ENCODE peak calls at places on chromosomes 7 and 10, in five cellular contexts. One of them, this sample, is unnamed.

GRCh38 chr10:72375173-72375572 is 20.5 kb upstream of the DNAJB12 start:
- DNase-seq in fibroblast of mammary gland: no peak
- DNase-seq in BJ: no peak
- DNase-seq in psoas muscle: no peak
- DNase-seq in lower lobe of right lung: no peak
- DNase-seq in this sample: no peak

GRCh38 chr10:114504769-114505579 is 100.7 kb upstream of the AFAP1L2 start:
- DNase-seq in fibroblast of mammary gland: peak
- DNase-seq in BJ: peak
- DNase-seq in psoas muscle: no peak
- DNase-seq in lower lobe of right lung: no peak
- DNase-seq in this sample: no peak

GRCh38 chr7:117489911-117490310 is 10.1 kb downstream of the CFTR start:
- DNase-seq in fibroblast of mammary gland: no peak
- DNase-seq in BJ: no peak
- DNase-seq in psoas muscle: no peak
- DNase-seq in lower lobe of right lung: no peak
- DNase-seq in this sample: no peak

GRCh38 chr10:126734957-126735356 is 64.5 kb upstream of the C10orf90 start:
- DNase-seq in fibroblast of mammary gland: peak
- DNase-seq in BJ: no peak
- DNase-seq in psoas muscle: no peak
- DNase-seq in lower lobe of right lung: no peak
- DNase-seq in this sample: no peak

GRCh38 chr7:144821069-144821468 is 14.8 kb downstream of the TPK1 start:
- DNase-seq in fibroblast of mammary gland: no peak
- DNase-seq in BJ: no peak
- DNase-seq in psoas muscle: no peak
- DNase-seq in lower lobe of right lung: no peak
- DNase-seq in this sample: no peak

GRCh38 chr10:128629111-128630096 is 503.2 kb upstream of the MKI67 start:
- DNase-seq in fibroblast of mammary gland: peak
- DNase-seq in BJ: no peak
- DNase-seq in psoas muscle: no peak
- DNase-seq in lower lobe of right lung: no peak
- DNase-seq in this sample: peak

GRCh38 chr7:142669074-142669654 is 80.1 kb upstream of the PRSS1 start:
- DNase-seq in fibroblast of mammary gland: peak
- DNase-seq in BJ: no peak
- DNase-seq in psoas muscle: no peak
- DNase-seq in lower lobe of right lung: no peak
- DNase-seq in this sample: no peak

GRCh38 chr7:107742678-107743566 is 1.0 kb upstream of the CBLL1 start:
- DNase-seq in fibroblast of mammary gland: no peak
- DNase-seq in BJ: no peak
- DNase-seq in psoas muscle: peak
- DNase-seq in lower lobe of right lung: peak
- DNase-seq in this sample: peak

GRCh38 chr10:17232276-17232987 is 4.4 kb downstream of the VIM start:
- DNase-seq in fibroblast of mammary gland: peak
- DNase-seq in BJ: no peak
- DNase-seq in psoas muscle: no peak
- DNase-seq in lower lobe of right lung: no peak
- DNase-seq in this sample: no peak

GRCh38 chr10:16822726-16823360 is 5.6 kb upstream of the RSU1 start:
- DNase-seq in fibroblast of mammary gland: no peak
- DNase-seq in BJ: no peak
- DNase-seq in psoas muscle: no peak
- DNase-seq in lower lobe of right lung: no peak
- DNase-seq in this sample: no peak

GRCh38 chr7:137245890-137246289 is 97.6 kb downstream of the PTN start:
- DNase-seq in fibroblast of mammary gland: peak
- DNase-seq in BJ: no peak
- DNase-seq in psoas muscle: no peak
- DNase-seq in lower lobe of right lung: no peak
- DNase-seq in this sample: no peak

GRCh38 chr10:74642901-74643585 is 183.4 kb upstream of the KAT6B start:
- DNase-seq in fibroblast of mammary gland: no peak
- DNase-seq in BJ: no peak
- DNase-seq in psoas muscle: no peak
- DNase-seq in lower lobe of right lung: no peak
- DNase-seq in this sample: no peak

GRCh38 chr7:45708046-45708950 is 134.1 kb downstream of the ADCY1 start:
- DNase-seq in fibroblast of mammary gland: no peak
- DNase-seq in BJ: no peak
- DNase-seq in psoas muscle: no peak
- DNase-seq in lower lobe of right lung: no peak
- DNase-seq in this sample: no peak

GRCh38 chr7:26705567-26705966 is 158.8 kb downstream of the SKAP2 start:
- DNase-seq in fibroblast of mammary gland: peak
- DNase-seq in BJ: peak
- DNase-seq in psoas muscle: no peak
- DNase-seq in lower lobe of right lung: no peak
- DNase-seq in this sample: no peak

GRCh38 chr7:88072036-88072714 is 138.1 kb downstream of the ADAM22 start:
- DNase-seq in fibroblast of mammary gland: no peak
- DNase-seq in BJ: no peak
- DNase-seq in psoas muscle: no peak
- DNase-seq in lower lobe of right lung: no peak
- DNase-seq in this sample: no peak

GRCh38 chr10:114404171-114405010 is at the start of gene AFAP1L2:
- DNase-seq in fibroblast of mammary gland: no peak
- DNase-seq in BJ: no peak
- DNase-seq in psoas muscle: peak
- DNase-seq in lower lobe of right lung: no peak
- DNase-seq in this sample: no peak

GRCh38 chr7:22173884-22174573 is 182.9 kb downstream of the RAPGEF5 start:
- DNase-seq in fibroblast of mammary gland: no peak
- DNase-seq in BJ: no peak
- DNase-seq in psoas muscle: no peak
- DNase-seq in lower lobe of right lung: no peak
- DNase-seq in this sample: no peak

GRCh38 chr10:57593983-57594573 is 673.6 kb downstream of the IPMK start:
- DNase-seq in fibroblast of mammary gland: no peak
- DNase-seq in BJ: no peak
- DNase-seq in psoas muscle: no peak
- DNase-seq in lower lobe of right lung: no peak
- DNase-seq in this sample: no peak
- TF ChIP-seq CTCF in fibroblast of mammary gland: peak
- TF ChIP-seq CTCF in BJ: no peak
- TF ChIP-seq CTCF in psoas muscle: no peak
- TF ChIP-seq CTCF in lower lobe of right lung: no peak
- TF ChIP-seq CTCF in this sample: no peak

GRCh38 chr10:132028706-132029105 is 37.0 kb upstream of the JAKMIP3 start:
- DNase-seq in fibroblast of mammary gland: no peak
- DNase-seq in BJ: no peak
- DNase-seq in psoas muscle: no peak
- DNase-seq in lower lobe of right lung: no peak
- DNase-seq in this sample: no peak

GRCh38 chr10:132027423-132027983 is 38.2 kb upstream of the JAKMIP3 start:
- DNase-seq in fibroblast of mammary gland: peak
- DNase-seq in BJ: no peak
- DNase-seq in psoas muscle: no peak
- DNase-seq in lower lobe of right lung: no peak
- DNase-seq in this sample: no peak

GRCh38 chr10:132035476-132035875 is 30.3 kb upstream of the JAKMIP3 start:
- DNase-seq in fibroblast of mammary gland: no peak
- DNase-seq in BJ: no peak
- DNase-seq in psoas muscle: no peak
- DNase-seq in lower lobe of right lung: no peak
- DNase-seq in this sample: no peak

GRCh38 chr10:132033632-132034031 is 32.1 kb upstream of the JAKMIP3 start:
- DNase-seq in fibroblast of mammary gland: no peak
- DNase-seq in BJ: no peak
- DNase-seq in psoas muscle: no peak
- DNase-seq in lower lobe of right lung: no peak
- DNase-seq in this sample: no peak

DNA sequence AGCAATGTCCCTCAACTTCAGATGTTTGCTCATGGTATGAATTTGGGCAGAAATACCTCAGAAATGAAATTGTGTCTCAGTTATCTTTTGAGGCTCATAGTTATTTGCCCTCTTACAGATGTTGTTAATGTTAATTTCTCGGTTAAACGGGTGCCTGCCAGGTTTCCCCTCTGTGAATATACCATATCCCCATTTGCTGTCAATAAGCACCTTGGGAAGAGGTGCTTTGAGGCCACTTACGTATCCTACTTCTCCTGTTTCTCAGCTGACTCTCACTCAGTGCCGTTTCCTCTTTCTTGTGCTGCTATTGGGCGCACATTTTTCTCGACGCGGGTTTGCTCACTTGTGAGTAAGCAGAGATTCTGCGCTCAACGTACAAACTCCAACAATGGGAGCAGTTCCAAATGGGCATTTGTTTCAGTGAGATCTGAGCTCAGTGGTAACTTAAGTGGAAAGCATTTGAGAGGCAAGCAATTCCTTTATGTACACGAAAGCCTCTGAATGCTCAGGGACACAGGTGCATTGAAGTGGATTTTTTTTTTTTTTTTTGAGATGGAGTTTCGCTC is 34.8 kb upstream of the JAKMIP3 start:
- DNase-seq in fibroblast of mammary gland: no peak
- DNase-seq in BJ: no peak
- DNase-seq in psoas muscle: no peak
- DNase-seq in lower lobe of right lung: no peak
- DNase-seq in this sample: no peak
- H3K4me3 ChIP-seq in fibroblast of mammary gland: no peak
- H3K4me3 ChIP-seq in BJ: no peak
- H3K4me3 ChIP-seq in psoas muscle: no peak
- H3K4me3 ChIP-seq in lower lobe of right lung: no peak
- H3K4me3 ChIP-seq in this sample: no peak

DNA sequence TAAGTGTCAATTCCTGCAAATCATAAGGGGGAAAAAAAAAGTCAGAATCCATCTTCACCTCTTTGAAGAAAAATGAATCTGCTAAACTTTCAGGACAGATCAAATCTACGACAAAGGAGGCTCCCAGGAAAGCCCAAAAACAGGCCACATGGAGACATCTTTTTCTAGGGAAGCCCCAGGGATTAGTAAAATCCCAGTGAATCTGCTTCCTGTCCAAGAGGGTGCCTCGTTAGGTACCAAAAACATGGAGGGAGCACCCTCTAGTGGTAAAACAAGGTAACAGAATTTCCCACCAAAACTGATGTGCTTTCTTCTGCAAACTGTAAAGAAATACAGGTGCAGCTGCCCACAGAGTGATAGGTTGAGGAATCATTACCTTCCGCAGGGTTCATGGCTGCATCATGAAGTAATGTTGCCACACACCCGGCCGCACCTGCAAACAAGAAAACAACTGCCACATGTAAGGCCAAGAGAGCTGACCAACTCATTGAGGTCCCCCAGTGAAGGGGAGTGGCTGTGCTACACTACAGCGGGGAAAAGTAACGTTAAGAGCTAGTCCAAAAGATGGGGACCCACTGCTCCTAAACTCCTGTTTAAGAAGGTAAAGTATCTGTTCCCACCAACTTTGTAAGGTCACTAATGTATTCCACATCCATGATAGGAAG is 7.9 kb downstream of the SLC25A28 start:
- DNase-seq in fibroblast of mammary gland: peak
- DNase-seq in BJ: no peak
- DNase-seq in psoas muscle: no peak
- DNase-seq in lower lobe of right lung: no peak
- DNase-seq in this sample: no peak
- TF ChIP-seq CTCF in fibroblast of mammary gland: peak
- TF ChIP-seq CTCF in BJ: peak
- TF ChIP-seq CTCF in psoas muscle: peak
- TF ChIP-seq CTCF in lower lobe of right lung: peak
- TF ChIP-seq CTCF in this sample: peak

GRCh38 chr10:92593553-92594046 is 670 bp downstream of the KIF11 start:
- DNase-seq in fibroblast of mammary gland: no peak
- DNase-seq in BJ: no peak
- DNase-seq in psoas muscle: no peak
- DNase-seq in lower lobe of right lung: no peak
- DNase-seq in this sample: no peak

GRCh38 chr10:92594194-92594593 is 1.3 kb downstream of the KIF11 start:
- DNase-seq in fibroblast of mammary gland: no peak
- DNase-seq in BJ: no peak
- DNase-seq in psoas muscle: no peak
- DNase-seq in lower lobe of right lung: no peak
- DNase-seq in this sample: no peak

GRCh38 chr10:92598321-92598720 is 5.4 kb downstream of the KIF11 start:
- DNase-seq in fibroblast of mammary gland: peak
- DNase-seq in BJ: no peak
- DNase-seq in psoas muscle: no peak
- DNase-seq in lower lobe of right lung: no peak
- DNase-seq in this sample: no peak

GRCh38 chr10:92592761-92593552 is at the start of gene KIF11:
- DNase-seq in fibroblast of mammary gland: peak
- DNase-seq in BJ: peak
- DNase-seq in psoas muscle: peak
- DNase-seq in lower lobe of right lung: peak
- DNase-seq in this sample: peak

DNA sequence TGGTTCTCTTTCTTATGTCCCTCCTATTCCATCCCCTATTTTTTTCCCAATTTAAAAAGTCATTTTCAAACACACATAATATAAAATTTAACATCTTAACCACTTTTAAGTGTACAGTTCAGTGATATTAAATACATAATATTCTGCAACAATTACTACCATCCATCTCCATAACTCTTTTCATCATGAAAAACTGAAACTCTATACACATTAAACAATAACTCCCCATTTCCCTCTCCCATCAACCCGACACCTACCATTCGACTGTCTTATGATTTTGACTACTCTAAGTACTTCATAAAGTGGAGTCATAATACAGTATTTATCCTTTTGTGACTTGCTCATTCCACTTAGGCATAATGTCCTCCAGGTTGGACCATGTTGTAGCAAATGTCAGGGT is 2.6 kb downstream of the KIF11 start:
- DNase-seq in fibroblast of mammary gland: no peak
- DNase-seq in BJ: no peak
- DNase-seq in psoas muscle: no peak
- DNase-seq in lower lobe of right lung: no peak
- DNase-seq in this sample: no peak
- H3K4me3 ChIP-seq in fibroblast of mammary gland: no peak
- H3K4me3 ChIP-seq in BJ: no peak
- H3K4me3 ChIP-seq in psoas muscle: no peak
- H3K4me3 ChIP-seq in lower lobe of right lung: no peak
- H3K4me3 ChIP-seq in this sample: no peak

GRCh38 chr7:1593091-1593866 is 23.4 kb upstream of the PSMG3 start:
- DNase-seq in fibroblast of mammary gland: no peak
- DNase-seq in BJ: no peak
- DNase-seq in psoas muscle: no peak
- DNase-seq in lower lobe of right lung: no peak
- DNase-seq in this sample: no peak
- TF ChIP-seq CTCF in fibroblast of mammary gland: peak
- TF ChIP-seq CTCF in BJ: peak
- TF ChIP-seq CTCF in psoas muscle: no peak
- TF ChIP-seq CTCF in lower lobe of right lung: no peak
- TF ChIP-seq CTCF in this sample: no peak

This sample was measured in left lung.